ENCODE peak calls at places on chromosomes 3 and 15, in six cellular contexts. M is M059J; H is Caki2; E is activated CD4-positive, CD25-positive, alpha-beta regulatory T cell; A is mesenteric fat pad; S is NCI-H1694. I is an unnamed sample.

GRCh38 chr15:85496551-85497545 is 116.4 kb downstream of the AKAP13 start:
- DNase-seq in M (no peak), H (no peak), E (no peak), A (no peak), S (no peak), I (no peak)

GRCh38 chr3:168049366-168049974 is 46.3 kb downstream of the GOLIM4 start:
- DNase-seq in M (no peak), H (no peak), E (no peak), A (no peak), S (no peak), I (peak)

GRCh38 chr15:90174140-90174891 is 26.8 kb upstream of the SEMA4B start:
- DNase-seq in M (peak), H (no peak), E (no peak), A (no peak), S (no peak), I (no peak)

GRCh38 chr3:66800941-66801545 is 197.1 kb upstream of the KBTBD8 start:
- DNase-seq in M (no peak), H (no peak), E (no peak), A (no peak), S (no peak), I (no peak)

GRCh38 chr3:153426344-153426743 is 264.3 kb downstream of the RAP2B start:
- DNase-seq in M (no peak), H (no peak), E (no peak), A (no peak), S (no peak), I (no peak)

GRCh38 chr3:17852217-17852616 is 109.8 kb upstream of the TBC1D5 start:
- DNase-seq in M (no peak), H (no peak), E (no peak), A (no peak), S (no peak), I (no peak)

GRCh38 chr3:156187146-156187769 is 66.9 kb downstream of the KCNAB1 start:
- DNase-seq in M (peak), H (peak), E (no peak), A (no peak), S (no peak), I (no peak)

GRCh38 chr15:79494392-79494909 is 62.3 kb downstream of the MINAR1 start:
- DNase-seq in M (no peak), H (no peak), E (no peak), A (no peak), S (no peak), I (no peak)

GRCh38 chr3:195249858-195250464 is 21.0 kb downstream of the XXYLT1 start:
- DNase-seq in M (no peak), H (no peak), E (no peak), A (peak), S (no peak), I (no peak)

GRCh38 chr15:67178569-67179210 is 75.8 kb downstream of the AAGAB start:
- DNase-seq in M (peak), H (peak), E (no peak), A (peak), S (no peak), I (peak)

GRCh38 chr3:174094671-174095070 is 697.1 kb downstream of the NLGN1 start:
- DNase-seq in M (no peak), H (no peak), E (no peak), A (no peak), S (no peak), I (no peak)

GRCh38 chr15:96297783-96298182 is 32.7 kb upstream of the NR2F2 start:
- DNase-seq in M (no peak), H (no peak), E (no peak), A (no peak), S (no peak), I (no peak)

GRCh38 chr15:45378149-45378912 is at the start of gene GATM:
- DNase-seq in M (peak), H (peak), E (no peak), A (peak), S (peak), I (peak)

GRCh38 chr15:76032046-76032445 is 19.8 kb upstream of the NRG4 start:
- DNase-seq in M (no peak), H (no peak), E (no peak), A (no peak), S (no peak), I (no peak)

GRCh38 chr15:63405683-63406456 is 24.2 kb upstream of the CA12 start:
- DNase-seq in M (no peak), H (no peak), E (no peak), A (no peak), S (no peak), I (no peak)

GRCh38 chr3:51704511-51704950 is 2.3 kb upstream of the GRM2 start:
- DNase-seq in M (no peak), H (no peak), E (no peak), A (no peak), S (no peak), I (no peak)

GRCh38 chr3:105347625-105348302 is 18.9 kb upstream of the ALCAM start:
- DNase-seq in M (no peak), H (no peak), E (no peak), A (no peak), S (no peak), I (no peak)

GRCh38 chr3:149667576-149667975 is 9.8 kb upstream of the WWTR1 start:
- DNase-seq in M (no peak), H (no peak), E (no peak), A (no peak), S (no peak), I (no peak)

GRCh38 chr3:97971679-97972567 is at the start of gene RIOX2:
- DNase-seq in M (peak), H (peak), E (peak), A (peak), S (peak), I (no peak)

GRCh38 chr3:172776049-172776717 is 25.7 kb downstream of the ECT2 start:
- DNase-seq in M (no peak), H (no peak), E (no peak), A (no peak), S (no peak), I (no peak)

GRCh38 chr3:129989391-129989790 is 14.9 kb downstream of the TRH start:
- DNase-seq in M (no peak), H (no peak), E (no peak), A (no peak), S (no peak), I (no peak)

GRCh38 chr15:55937040-55937439 is 56.4 kb downstream of the NEDD4 start:
- DNase-seq in M (peak), H (no peak), E (no peak), A (no peak), S (no peak), I (no peak)

GRCh38 chr3:30858894-30859389 is 35.5 kb downstream of the GADL1 start:
- DNase-seq in M (no peak), H (no peak), E (no peak), A (no peak), S (no peak), I (no peak)

GRCh38 chr3:63726656-63727055 is 74.2 kb downstream of the SNTN start:
- DNase-seq in M (no peak), H (no peak), E (no peak), A (no peak), S (no peak), I (no peak)

GRCh38 chr3:196159952-196160804 is 51.0 kb downstream of the ZDHHC19 start:
- DNase-seq in M (peak), H (peak), E (no peak), A (no peak), S (no peak), I (peak)